ENCODE peak calls at places on chromosome 5, in four cellular contexts. N is H1, B is IMR-90, R is mesendoderm. Y is an unnamed sample.

GRCh38 chr5:78077369-78078068 is 217.0 kb downstream of the AP3B1 start:
- DNase-seq in N (no peak), B (no peak), R (no peak), Y (no peak)

GRCh38 chr5:167233507-167233906 is 1057.9 kb upstream of the WWC1 start:
- DNase-seq in N (no peak), B (peak; percentile 26), R (no peak), Y (no peak)

GRCh38 chr5:179267671-179268071 is 77.6 kb downstream of the ADAMTS2 start:
- DNase-seq in N (peak; percentile 36), B (no peak), R (no peak), Y (peak; percentile 8)

GRCh38 chr5:65927497-65928340 is 1.3 kb downstream of the ERBIN start:
- DNase-seq in N (no peak), B (peak; percentile 72), R (peak; percentile 65), Y (no peak)

GRCh38 chr5:179435181-179435580 is 89.9 kb upstream of the ADAMTS2 start:
- DNase-seq in N (no peak), B (no peak), R (no peak), Y (no peak)

GRCh38 chr5:41708604-41708940 is 161.7 kb downstream of the OXCT1 start:
- DNase-seq in N (no peak), B (no peak), R (peak; percentile 50), Y (no peak)

GRCh38 chr5:108727639-108728565 is 19.8 kb upstream of the FER start:
- DNase-seq in N (peak; percentile 93), B (peak; percentile 89), R (peak; percentile 97), Y (peak; percentile 93)

GRCh38 chr5:16935271-16936149 is 578 bp downstream of the MYO10 start:
- DNase-seq in N (peak; percentile 87), B (no peak), R (peak; percentile 83), Y (peak; percentile 34)

GRCh38 chr5:29017501-29017900 is 1979.1 kb upstream of the CDH9 start:
- DNase-seq in N (no peak), B (no peak), R (peak; percentile 59), Y (no peak)

GRCh38 chr5:172042183-172042582 is 35.7 kb upstream of the FBXW11 start:
- DNase-seq in N (no peak), B (no peak), R (no peak), Y (no peak)

GRCh38 chr5:87649455-87649854 is 236.7 kb upstream of the CCNH start:
- DNase-seq in N (no peak), B (no peak), R (no peak), Y (no peak)

GRCh38 chr5:31809037-31809910 is 170.3 kb downstream of the PDZD2 start:
- DNase-seq in N (peak; percentile 75), B (peak; percentile 70), R (peak; percentile 88), Y (peak; percentile 83)

DNA sequence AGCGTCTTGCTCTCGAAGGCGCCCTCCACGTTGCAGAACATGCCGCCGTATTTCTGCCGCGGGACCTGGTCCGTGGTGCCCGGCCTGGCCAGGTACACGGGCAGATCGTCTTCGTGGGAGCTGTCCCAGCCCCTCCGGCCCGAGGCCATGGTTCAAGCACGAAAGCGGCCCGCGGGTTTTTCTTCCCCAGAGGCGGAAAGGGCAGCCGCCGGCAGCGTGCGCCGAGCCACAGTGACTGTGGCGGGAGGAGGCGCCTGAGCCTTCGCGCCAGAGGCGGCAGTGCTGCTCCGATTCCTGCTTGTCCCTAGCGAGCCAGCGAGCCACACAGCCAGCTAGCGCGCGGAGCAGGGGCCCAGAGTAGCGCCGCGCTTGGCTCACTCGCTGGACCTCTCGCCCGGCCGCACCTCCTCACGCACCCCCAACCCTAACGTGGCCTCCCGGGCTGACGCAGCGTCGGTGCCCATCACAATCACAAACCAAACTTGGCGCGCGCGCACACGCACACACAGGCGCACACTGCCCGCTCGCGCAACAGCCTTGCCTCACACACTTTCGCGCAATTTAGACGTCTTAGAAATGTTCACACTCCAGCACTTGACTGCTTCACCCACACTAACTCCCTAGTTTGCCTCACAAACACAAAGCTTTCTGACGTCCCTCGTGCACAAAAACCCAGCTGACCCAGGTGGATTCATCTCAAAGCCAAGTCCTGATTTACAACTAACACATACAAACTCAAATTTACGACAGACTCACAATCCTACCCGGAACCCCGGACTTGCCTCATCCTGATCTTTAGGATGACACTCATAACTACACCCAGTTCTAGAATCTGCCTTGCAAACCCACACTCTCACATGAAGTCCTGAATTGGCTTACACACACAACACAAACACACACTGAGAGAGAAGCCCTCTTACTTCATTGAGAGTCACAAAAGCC is at the start of gene DPYSL3:
- DNase-seq in N (peak; percentile 84), B (peak; percentile 78), R (peak; percentile 84), Y (peak; percentile 80)
- H2BK15ac ChIP-seq in N (peak within 1 kb of the TSS; percentile 93), B (peak within 1 kb of the TSS; percentile 29), R (no peak within 1 kb of the TSS), Y (no peak within 1 kb of the TSS)

GRCh38 chr5:115599924-115600323 is 2.4 kb downstream of the TICAM2 start:
- DNase-seq in N (no peak), B (no peak), R (peak; percentile 41), Y (no peak)
- H3K4me2 ChIP-seq in N (peak overlapping the region; percentile 39), B (peak overlapping the region; percentile 97), R (no peak overlapping the region), Y (no peak overlapping the region)

DNA sequence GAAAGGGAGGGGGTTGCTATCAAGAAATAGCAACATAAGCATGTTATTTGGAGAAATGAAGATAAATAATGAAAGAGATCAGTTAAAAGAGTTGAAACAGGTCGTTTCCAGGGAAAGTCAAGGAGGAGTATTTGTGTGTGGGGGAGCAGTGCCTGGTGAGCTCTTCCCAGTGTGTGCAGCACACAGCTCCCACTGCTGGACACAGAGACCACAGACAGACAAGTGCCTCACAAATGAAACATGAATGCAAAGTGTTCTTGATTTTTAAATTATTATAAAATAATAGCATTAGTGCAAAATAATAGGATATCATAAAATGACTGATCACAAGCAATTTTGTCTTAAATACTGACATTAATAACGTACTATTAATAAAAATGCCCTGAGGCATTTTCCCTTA is 40.8 kb downstream of the LIFR start:
- DNase-seq in N (no peak), B (peak; percentile 47), R (peak; percentile 22), Y (no peak)
- H3K56ac ChIP-seq in N (no peak overlapping the region), B (no peak overlapping the region), R (no peak overlapping the region), Y (no peak overlapping the region)

GRCh38 chr5:74356009-74356695 is 284.4 kb downstream of the ENC1 start:
- DNase-seq in N (no peak), B (no peak), R (no peak), Y (no peak)
- H2BK15ac ChIP-seq in N (no peak overlapping the region), B (no peak overlapping the region), R (no peak overlapping the region), Y (no peak overlapping the region)

DNA sequence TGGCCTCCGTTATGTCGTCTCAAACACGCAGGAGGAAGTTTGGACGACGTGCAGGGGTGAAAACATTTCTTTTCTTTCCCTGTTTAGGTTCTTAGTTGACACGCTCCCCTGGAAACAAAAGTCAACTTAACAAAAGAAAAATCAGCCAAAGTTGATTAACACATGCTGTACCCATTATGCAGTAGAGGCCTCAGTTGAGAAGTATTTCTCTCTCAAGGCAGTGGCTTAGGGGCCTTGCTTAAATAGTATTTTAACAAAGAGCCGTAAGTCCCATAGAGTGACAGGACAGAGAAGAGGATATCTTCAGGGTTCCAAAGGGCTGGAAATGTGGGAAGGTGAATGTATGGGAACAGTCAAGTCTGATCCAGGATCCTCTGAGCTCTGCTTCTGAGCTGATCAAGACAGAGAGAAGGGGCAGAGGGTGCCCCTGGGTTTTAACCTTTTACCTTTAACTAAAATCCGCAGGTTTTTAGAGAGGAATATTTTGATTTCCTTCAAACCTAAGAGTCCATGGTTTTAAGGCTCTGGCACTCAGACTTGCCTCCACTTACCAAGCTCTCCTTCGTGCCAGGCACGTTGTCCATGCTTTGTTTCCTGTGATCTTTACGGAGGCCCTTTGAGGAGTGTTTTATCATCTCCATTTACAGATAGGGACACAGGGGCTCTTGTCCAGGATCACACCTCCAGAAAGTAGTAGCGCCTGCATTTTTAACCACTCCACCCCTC is 629 bp upstream of the CD74 start:
- DNase-seq in N (no peak), B (no peak), R (no peak), Y (no peak)
- H3K4me2 ChIP-seq in N (peak overlapping the region; percentile 75), B (no peak overlapping the region), R (peak overlapping the region; percentile 46), Y (peak overlapping the region; percentile 51)

GRCh38 chr5:103094737-103095136 is 25.2 kb downstream of the GIN1 start:
- DNase-seq in N (no peak), B (no peak), R (peak; percentile 58), Y (no peak)
- H3K56ac ChIP-seq in N (no peak overlapping the region), B (no peak overlapping the region), R (no peak overlapping the region), Y (no peak overlapping the region)

DNA sequence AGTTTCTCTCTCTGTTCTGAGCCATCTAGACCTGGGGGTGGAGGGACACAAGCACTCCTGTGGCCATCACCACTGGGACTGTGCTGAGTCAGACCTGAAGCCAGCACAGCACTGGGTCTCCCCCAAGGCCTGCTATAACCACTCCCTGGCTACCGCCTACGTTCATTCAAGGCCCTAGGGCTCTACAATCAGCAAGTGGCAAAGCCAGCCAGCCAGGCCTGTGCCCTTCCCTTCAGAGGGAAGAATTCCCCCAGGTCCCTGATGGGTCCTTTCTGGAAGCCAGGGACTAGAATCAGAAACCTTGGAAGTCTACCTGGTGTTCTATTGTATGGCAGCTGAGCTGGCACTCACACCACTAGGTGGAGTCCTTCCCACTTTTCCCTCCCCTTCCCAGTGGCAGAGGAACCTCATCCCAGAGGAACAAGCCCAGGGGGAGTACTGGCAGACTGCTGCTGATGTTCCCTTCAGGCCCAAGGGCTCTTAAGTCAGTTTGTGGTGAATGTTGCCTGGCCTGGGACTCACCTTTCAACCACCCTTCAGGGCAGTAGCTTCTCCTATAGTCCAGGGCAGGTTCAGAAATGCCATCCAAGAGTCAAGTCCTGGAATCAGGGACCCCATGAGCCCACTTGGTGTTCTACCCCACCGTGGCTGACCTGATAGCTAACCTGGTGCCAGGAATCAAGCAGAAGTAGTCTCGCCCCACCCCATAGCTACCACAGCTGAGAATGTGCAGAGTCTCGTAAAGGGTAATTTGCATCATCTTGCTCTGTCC is 20.0 kb downstream of the JMY start:
- DNase-seq in N (peak; percentile 78), B (peak; percentile 46), R (peak; percentile 89), Y (peak; percentile 85)
- H2BK15ac ChIP-seq in N (no peak overlapping the region), B (no peak overlapping the region), R (no peak overlapping the region), Y (no peak overlapping the region)

GRCh38 chr5:1053391-1054017 is 44.9 kb downstream of the NKD2 start:
- DNase-seq in N (no peak), B (no peak), R (no peak), Y (no peak)
- H3K4me2 ChIP-seq in N (no peak overlapping the region), B (no peak overlapping the region), R (no peak overlapping the region), Y (no peak overlapping the region)

DNA sequence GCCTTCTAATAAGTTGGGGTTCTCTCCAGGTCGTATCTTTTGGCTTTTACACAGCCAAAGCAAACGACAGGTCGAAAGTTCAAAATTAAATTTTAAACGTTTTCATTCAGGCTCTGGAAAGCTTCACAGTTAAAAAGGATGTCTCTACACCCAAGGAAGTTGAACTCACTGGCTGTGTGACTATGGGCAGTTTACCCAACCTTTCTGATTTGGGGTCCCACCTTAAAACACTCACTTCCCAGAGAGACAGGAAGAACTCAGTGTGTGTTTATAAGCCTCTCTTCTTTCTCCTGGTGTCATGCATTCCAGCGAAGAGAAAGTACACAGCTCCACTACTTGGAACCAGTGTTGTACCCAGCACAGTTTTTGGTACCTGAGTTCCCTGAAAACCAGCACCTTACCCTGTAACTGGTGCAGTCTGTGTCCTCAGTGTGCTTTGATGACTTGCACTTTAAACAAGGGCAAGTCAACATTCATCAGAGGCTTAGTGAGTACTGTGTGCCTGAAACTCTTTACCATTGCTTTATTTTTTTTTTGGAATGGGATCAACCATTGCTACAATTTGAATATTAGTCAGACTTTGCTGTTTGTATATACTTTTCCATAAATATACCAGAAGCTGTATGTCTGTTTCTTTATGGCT is 1.7 kb downstream of the SRD5A1 start:
- DNase-seq in N (no peak), B (peak; percentile 45), R (no peak), Y (no peak)
- H3K56ac ChIP-seq in N (no peak overlapping the region), B (no peak overlapping the region), R (no peak overlapping the region), Y (no peak overlapping the region)

Y was measured in H9.